ENCODE peak calls at places on chromosomes 7 and 10, in four cellular contexts. One of them, this sample, is unnamed.

GRCh38 chr7:127885843-127886242 is 145.4 kb downstream of the LRRC4 start:
- DNase-seq in A549: no peak
- DNase-seq in stomach: no peak
- DNase-seq in GM12891: no peak
- DNase-seq in this sample: peak

GRCh38 chr10:13922591-13922990 is 335.8 kb downstream of the PRPF18 start:
- DNase-seq in stomach: no peak
- DNase-seq in A549: no peak
- DNase-seq in GM12891: no peak
- DNase-seq in this sample: no peak

GRCh38 chr10:29635711-29636144 is 957 bp upstream of the SVIL start:
- DNase-seq in stomach: no peak
- DNase-seq in A549: no peak
- DNase-seq in GM12891: no peak
- DNase-seq in this sample: no peak

GRCh38 chr10:113045155-113046055 is 95.4 kb downstream of the TCF7L2 start:
- DNase-seq in GM12891: no peak
- DNase-seq in stomach: no peak
- DNase-seq in A549: no peak
- DNase-seq in this sample: no peak

GRCh38 chr7:155003215-155003999 is 483 bp upstream of the PAXIP1 start:
- DNase-seq in A549: peak
- DNase-seq in stomach: peak
- DNase-seq in GM12891: peak
- DNase-seq in this sample: peak

GRCh38 chr10:91596821-91597396 is 36.0 kb downstream of the PPP1R3C start:
- DNase-seq in stomach: no peak
- DNase-seq in A549: no peak
- DNase-seq in GM12891: no peak
- DNase-seq in this sample: no peak

GRCh38 chr10:133381041-133381440 is 2.0 kb downstream of the PAOX start:
- DNase-seq in stomach: no peak
- DNase-seq in GM12891: no peak
- DNase-seq in A549: no peak
- DNase-seq in this sample: no peak

GRCh38 chr7:45064047-45064725 is 24.6 kb downstream of the NACAD start:
- DNase-seq in GM12891: no peak
- DNase-seq in stomach: no peak
- DNase-seq in A549: no peak
- DNase-seq in this sample: no peak

GRCh38 chr7:54877683-54878082 is 118.7 kb upstream of the SEC61G start:
- DNase-seq in GM12891: no peak
- DNase-seq in A549: no peak
- DNase-seq in stomach: no peak
- DNase-seq in this sample: no peak

GRCh38 chr10:118751272-118751671 is 3.5 kb downstream of the CACUL1 start:
- DNase-seq in stomach: no peak
- DNase-seq in GM12891: no peak
- DNase-seq in A549: no peak
- DNase-seq in this sample: no peak

DNA sequence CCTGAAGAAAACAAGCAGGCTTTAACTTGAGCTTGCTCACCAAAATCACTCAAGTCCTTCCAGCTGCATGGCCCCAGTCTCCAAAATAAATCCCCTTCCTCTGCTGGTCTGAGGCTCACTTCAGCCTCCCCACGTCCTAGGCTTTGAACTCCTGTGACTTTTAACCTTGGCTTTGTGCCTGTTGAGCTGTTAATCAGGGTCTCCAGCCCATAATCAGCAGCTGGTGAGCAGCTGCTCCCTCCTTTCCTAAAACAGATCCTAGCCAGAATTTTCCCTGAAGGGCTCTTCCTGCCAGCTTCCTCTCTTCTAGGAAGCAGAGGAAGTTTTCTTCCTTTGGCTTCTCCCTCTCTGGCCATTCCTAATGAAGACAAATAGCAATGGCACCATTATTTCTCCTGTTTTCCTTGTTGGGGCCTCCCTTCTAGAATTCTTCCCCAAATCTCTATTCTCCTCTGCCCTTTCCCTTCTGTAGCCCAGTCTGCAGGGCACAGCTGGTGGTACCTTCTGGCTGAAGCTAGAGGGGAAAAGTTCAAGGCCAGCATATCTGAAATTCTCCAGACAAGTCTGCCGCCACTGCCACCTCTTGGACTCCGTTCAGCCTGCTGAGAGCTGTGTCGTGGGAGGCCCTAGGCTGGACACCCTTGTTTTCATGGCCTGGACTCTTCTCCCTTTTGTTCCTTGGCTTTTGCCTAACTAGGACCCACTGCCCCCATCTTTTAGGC is 152.1 kb downstream of the NOC3L start:
- DNase-seq in GM12891: no peak
- DNase-seq in stomach: no peak
- DNase-seq in A549: no peak
- DNase-seq in this sample: no peak
- TF ChIP-seq POLR2A in GM12891: no peak
- TF ChIP-seq POLR2A in stomach: no peak
- TF ChIP-seq POLR2A in A549: no peak
- TF ChIP-seq POLR2A in this sample: no peak

GRCh38 chr10:122310311-122311050 is 39.4 kb downstream of the BTBD16 start:
- DNase-seq in A549: peak
- DNase-seq in GM12891: no peak
- DNase-seq in stomach: no peak
- DNase-seq in this sample: no peak
- TF ChIP-seq POLR2A in A549: peak
- TF ChIP-seq POLR2A in GM12891: no peak
- TF ChIP-seq POLR2A in stomach: no peak
- TF ChIP-seq POLR2A in this sample: no peak

DNA sequence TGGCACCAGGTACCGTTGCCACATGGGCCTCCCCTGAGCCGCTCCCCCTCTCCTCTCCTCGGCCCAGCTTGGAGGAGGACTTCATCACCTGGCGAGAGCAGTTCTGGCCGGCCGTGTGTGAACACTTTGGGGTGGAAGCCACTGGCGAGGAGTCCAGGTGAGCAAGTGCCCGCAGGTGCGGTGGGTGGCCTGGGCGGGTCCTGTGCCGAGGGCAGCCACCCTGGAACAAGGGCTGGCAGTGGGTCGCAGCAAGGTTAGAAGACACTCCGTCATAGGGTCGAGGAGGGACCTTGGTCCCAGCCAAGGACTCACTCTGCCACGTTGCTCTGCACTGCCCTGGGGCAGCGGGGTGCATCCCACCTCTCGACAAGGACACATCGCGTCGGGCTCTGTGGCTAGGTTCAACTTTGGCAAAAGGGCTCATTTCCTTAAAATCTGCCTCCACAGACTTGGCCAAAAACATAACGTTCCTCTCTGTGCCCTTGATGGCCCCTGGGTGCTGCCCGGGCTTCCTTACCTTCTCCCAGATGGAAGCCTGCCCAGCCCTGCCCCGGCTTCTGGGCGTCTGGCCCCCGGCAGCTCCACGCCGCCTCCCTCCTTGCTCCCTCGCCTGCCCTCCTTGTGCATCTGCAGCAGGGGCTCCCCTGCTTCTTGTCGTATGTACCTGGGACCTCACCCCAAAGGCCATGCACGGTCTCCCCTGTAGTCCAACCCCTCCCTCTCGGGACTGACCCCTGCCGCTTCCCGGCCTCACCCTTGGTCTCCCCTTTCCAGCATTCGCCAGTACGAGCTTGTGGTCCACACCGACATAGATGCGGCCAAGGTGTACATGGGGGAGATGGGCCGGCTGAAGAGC is 12.7 kb downstream of the TMEM120A start:
- DNase-seq in GM12891: no peak
- DNase-seq in A549: no peak
- DNase-seq in stomach: no peak
- DNase-seq in this sample: no peak
- TF ChIP-seq POLR2A in GM12891: no peak
- TF ChIP-seq POLR2A in A549: no peak
- TF ChIP-seq POLR2A in stomach: no peak
- TF ChIP-seq POLR2A in this sample: no peak

DNA sequence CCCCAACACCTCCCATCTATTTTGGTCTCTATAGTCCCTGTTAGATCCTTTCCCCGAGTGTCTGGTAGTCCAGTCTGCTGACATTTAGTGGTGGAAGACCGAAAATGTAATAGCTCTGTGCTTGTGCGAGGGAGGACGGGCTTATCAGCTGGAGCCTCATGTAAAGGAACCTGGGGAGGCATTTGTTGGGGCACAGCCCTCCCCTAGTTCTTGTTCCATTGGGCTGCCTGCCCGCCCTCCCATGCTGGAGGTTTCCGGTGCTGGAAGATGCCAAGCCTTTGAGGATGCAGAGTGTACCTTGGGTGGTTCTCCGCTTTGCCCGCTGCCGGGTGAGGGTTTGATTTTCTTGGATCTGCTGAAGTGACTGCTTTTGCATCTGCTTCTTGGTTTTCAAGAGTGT is 5.4 kb downstream of the ZNF862 start:
- DNase-seq in A549: no peak
- DNase-seq in stomach: no peak
- DNase-seq in GM12891: no peak
- DNase-seq in this sample: no peak
- TF ChIP-seq POLR2A in A549: no peak
- TF ChIP-seq POLR2A in stomach: no peak
- TF ChIP-seq POLR2A in GM12891: no peak
- TF ChIP-seq POLR2A in this sample: no peak

GRCh38 chr7:152463714-152464311 is 28.0 kb upstream of the KMT2C start:
- DNase-seq in GM12891: peak
- DNase-seq in A549: peak
- DNase-seq in stomach: peak
- DNase-seq in this sample: peak
- TF ChIP-seq POLR2A in GM12891: peak
- TF ChIP-seq POLR2A in A549: peak
- TF ChIP-seq POLR2A in stomach: peak
- TF ChIP-seq POLR2A in this sample: peak

This sample was measured in erythroblast.